ENCODE peak calls at places on chromosomes 2 and 18, in five cellular contexts. Y is uterus, P is bronchial epithelial cell, W is lung, N is HCT116. M is an unnamed sample. For H3K27me3 and H3K36me3, the result is how much of the 10 kb centered on the place peaks cover.

GRCh38 chr2:49901202-49901865 is 747.0 kb upstream of the FSHR start:
- DNase-seq in Y (no peak), P (no peak), W (no peak), N (no peak), M (peak)

GRCh38 chr2:217973008-217973787 is 29.6 kb downstream of the TNS1 start:
- DNase-seq in Y (no peak), P (no peak), W (no peak), N (no peak), M (no peak)

GRCh38 chr2:38957972-38958371 is 68.3 kb downstream of the ARHGEF33 start:
- DNase-seq in Y (no peak), P (no peak), W (no peak), N (no peak), M (no peak)

GRCh38 chr18:59340817-59341216 is 18.2 kb downstream of the LMAN1 start:
- DNase-seq in Y (no peak), P (no peak), W (no peak), N (no peak), M (no peak)

GRCh38 chr2:133241231-133241575 is 327.1 kb downstream of the NCKAP5 start:
- DNase-seq in Y (no peak), P (no peak), W (no peak), N (no peak), M (no peak)

GRCh38 chr18:10168477-10168876 is 254.7 kb downstream of the VAPA start:
- DNase-seq in Y (no peak), P (no peak), W (no peak), N (no peak), M (no peak)

GRCh38 chr2:53334610-53335009 is 433.0 kb upstream of the CHAC2 start:
- DNase-seq in Y (no peak), P (no peak), W (no peak), N (no peak), M (no peak)

GRCh38 chr18:5059540-5060032 is 137.5 kb downstream of the AKAIN1 start:
- DNase-seq in Y (no peak), P (no peak), W (no peak), N (no peak), M (no peak)

GRCh38 chr2:181924336-181924735 is 32.8 kb downstream of the ITPRID2 start:
- DNase-seq in Y (no peak), P (no peak), W (no peak), N (no peak), M (peak)

GRCh38 chr2:31078579-31079105 is 59.6 kb downstream of the GALNT14 start:
- DNase-seq in Y (no peak), P (peak), W (no peak), N (no peak), M (no peak)

GRCh38 chr2:71602115-71602495 is 148.7 kb downstream of the DYSF start:
- DNase-seq in Y (no peak), P (no peak), W (no peak), N (no peak), M (no peak)

GRCh38 chr2:29202819-29203495 is 87.7 kb downstream of the CLIP4 start:
- DNase-seq in Y (no peak), P (no peak), W (no peak), N (no peak), M (no peak)

GRCh38 chr2:174585657-174586056 is 11.9 kb downstream of the WIPF1 start:
- DNase-seq in Y (no peak), P (no peak), W (no peak), N (no peak), M (no peak)

GRCh38 chr2:101787097-101787496 is 89.6 kb downstream of the MAP4K4 start:
- DNase-seq in Y (no peak), P (peak), W (no peak), N (no peak), M (no peak)

GRCh38 chr2:68438455-68439303 is 28.4 kb downstream of the FBXO48 start:
- DNase-seq in Y (no peak), P (no peak), W (no peak), N (no peak), M (no peak)

GRCh38 chr2:186966015-186966414 is 117.0 kb upstream of the ZSWIM2 start:
- DNase-seq in Y (no peak), P (no peak), W (no peak), N (no peak), M (no peak)

GRCh38 chr2:9681427-9681817 is 50.6 kb upstream of the YWHAQ start:
- DNase-seq in Y (no peak), P (no peak), W (no peak), N (no peak), M (no peak)

GRCh38 chr2:10581990-10582389 is 107.8 kb downstream of the NOL10 start:
- DNase-seq in Y (no peak), P (no peak), W (no peak), N (no peak), M (no peak)

GRCh38 chr2:88554189-88554588 is 73.1 kb downstream of the EIF2AK3 start:
- DNase-seq in Y (no peak), P (peak), W (no peak), N (no peak), M (no peak)

GRCh38 chr2:23681356-23682140 is 245.4 kb downstream of the ATAD2B start:
- DNase-seq in Y (no peak), P (no peak), W (no peak), N (no peak), M (no peak)

GRCh38 chr2:239642406-239643004 is 241.7 kb upstream of the HDAC4 start:
- DNase-seq in Y (no peak), P (no peak), W (no peak), N (no peak), M (no peak)
- H3K27me3 ChIP-seq in Y (under half), P (under half), W (under half), N (under half), M (under half)

DNA sequence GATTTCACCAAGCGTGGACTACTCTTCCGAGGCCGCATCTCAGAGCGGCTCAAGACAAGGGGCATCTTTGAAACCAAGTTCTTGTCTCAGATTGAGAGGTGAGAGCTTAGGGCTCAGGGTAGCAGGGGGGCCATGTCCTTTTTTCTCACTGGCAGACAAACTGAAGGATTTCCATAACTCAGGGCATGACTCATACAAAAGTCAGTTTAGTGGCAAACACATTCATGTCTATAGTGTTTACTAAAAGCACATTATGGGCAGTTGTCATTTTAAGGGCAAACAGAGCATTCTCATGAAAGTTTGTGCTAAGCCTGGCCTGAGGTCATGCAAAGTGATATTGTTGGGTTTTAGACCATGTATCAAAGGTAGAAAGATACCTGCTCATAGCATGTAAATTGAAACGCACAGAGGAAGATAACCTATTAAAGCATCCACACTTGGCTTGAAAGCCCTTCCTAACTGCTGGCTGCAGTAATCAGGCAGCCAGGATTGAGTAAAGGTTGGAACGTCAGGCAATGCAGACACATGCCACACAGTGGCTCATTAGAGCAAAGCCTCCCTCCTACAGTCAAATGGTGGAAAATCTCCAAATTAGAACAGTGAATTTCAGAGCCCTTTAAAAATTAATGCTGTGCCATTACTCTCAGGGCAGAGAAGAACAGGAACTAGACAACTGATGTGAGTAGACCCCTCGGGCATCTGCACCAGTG is 54.2 kb downstream of the HK2 start:
- DNase-seq in Y (no peak), P (peak), W (no peak), N (no peak), M (no peak)
- H3K36me3 ChIP-seq in Y (under half), P (under half), W (under half), N (half or more), M (half or more)

DNA sequence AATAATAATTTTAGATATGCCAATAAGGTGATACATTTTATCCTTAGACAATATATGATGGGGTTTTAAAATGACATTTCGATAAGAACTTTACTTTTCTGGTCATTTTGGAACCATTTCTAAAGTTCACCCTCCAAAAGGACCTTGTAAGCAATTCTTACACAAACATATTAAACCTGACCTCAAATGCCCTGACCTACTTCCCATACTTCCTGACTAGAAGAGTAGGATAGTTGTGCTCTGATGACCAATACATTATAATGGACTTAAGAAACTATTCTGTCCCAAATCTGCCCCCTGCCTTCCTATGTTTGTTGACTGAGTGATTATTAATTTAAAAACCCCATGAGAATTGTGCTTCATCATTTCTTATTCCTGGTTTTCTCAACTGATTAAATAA is 24.6 kb downstream of the GCA start:
- DNase-seq in Y (no peak), P (no peak), W (no peak), N (no peak), M (no peak)
- H3K4me3 ChIP-seq in Y (no peak), P (no peak), W (no peak), N (no peak), M (no peak)

GRCh38 chr2:100106460-100106859 is 35.9 kb downstream of the AFF3 start:
- DNase-seq in Y (peak), P (no peak), W (no peak), N (no peak), M (no peak)
- H3K27me3 ChIP-seq in Y (under half), P (under half), W (under half), N (under half), M (under half)

GRCh38 chr18:12432196-12432595 is 24.5 kb downstream of the PRELID3A start:
- DNase-seq in Y (no peak), P (no peak), W (no peak), N (no peak), M (no peak)

GRCh38 chr18:12429556-12429955 is 21.8 kb downstream of the PRELID3A start:
- DNase-seq in Y (no peak), P (no peak), W (no peak), N (no peak), M (no peak)

GRCh38 chr18:12431561-12431960 is 23.8 kb downstream of the PRELID3A start:
- DNase-seq in Y (no peak), P (no peak), W (no peak), N (no peak), M (no peak)

GRCh38 chr18:12428923-12429322 is 21.2 kb downstream of the PRELID3A start:
- DNase-seq in Y (no peak), P (no peak), W (no peak), N (no peak), M (no peak)

DNA sequence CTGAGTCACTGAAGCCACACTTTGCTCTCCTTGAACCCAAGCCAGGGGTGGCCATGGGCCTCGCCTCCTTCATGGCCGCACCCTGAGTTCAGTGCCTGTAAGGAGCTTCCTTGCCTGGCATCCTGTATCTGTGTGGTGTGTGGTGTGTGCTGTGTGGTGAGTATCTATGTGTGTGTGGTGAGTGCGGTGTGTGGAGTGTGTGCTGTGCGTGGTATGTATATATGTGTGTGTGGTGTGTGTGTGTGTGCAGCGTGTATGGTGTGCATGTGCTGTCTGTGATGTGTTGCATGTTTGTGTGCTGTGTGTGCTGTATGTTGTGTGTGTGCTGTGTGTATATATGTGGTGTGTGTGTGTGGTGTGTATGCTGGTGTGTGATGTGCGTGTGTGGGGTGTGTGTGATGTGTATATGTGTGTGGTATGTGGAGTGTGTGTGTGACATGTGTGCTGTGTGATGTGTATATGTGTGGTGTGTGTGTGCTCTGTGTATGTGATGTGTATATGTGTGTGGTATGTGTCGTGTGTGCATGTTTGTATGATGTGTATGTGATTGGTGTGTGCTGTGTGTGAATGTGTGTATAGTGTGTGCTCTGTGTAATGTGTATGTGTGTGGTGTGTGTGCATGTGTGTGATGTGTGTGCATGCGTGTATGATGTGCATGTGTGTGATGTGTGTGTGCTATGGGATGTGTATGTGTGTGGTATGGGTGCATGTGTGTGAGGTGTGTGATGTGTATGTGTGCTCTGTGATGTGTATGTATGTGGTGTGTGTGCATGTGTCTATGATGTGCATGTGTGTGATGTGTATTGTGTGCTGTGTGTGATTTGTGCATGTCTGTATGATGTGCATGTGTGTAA is 22.6 kb downstream of the PRELID3A start:
- DNase-seq in Y (no peak), P (no peak), W (no peak), N (no peak), M (no peak)
- H3K36me3 ChIP-seq in Y (under half), P (under half), W (under half), N (under half), M (half or more)

GRCh38 chr18:79465392-79465991 is 69.8 kb downstream of the NFATC1 start:
- DNase-seq in Y (no peak), P (no peak), W (no peak), N (no peak), M (no peak)
- H3K4me3 ChIP-seq in Y (no peak), P (no peak), W (no peak), N (no peak), M (no peak)

DNA sequence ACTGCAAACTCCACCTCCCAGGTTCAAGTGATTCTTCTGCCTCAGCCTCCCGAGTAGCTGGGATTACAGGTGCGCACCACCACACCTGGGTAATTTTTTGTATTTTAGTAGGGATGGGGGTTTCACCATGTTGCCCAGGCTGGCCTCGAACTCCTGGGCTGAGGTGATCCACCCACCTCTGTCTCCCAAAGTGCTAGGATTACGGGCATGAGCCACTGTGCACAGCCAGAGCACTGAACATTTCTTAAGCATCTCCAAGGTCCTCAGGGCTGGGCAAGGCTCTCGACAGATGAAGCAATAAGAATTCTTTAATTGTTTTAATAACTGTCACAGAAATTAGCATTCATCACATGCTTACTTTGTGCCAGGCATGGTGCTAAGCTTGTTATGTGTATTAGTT is 4.1 kb downstream of the ATOH8 start:
- DNase-seq in Y (no peak), P (no peak), W (no peak), N (no peak), M (no peak)
- H3K27me3 ChIP-seq in Y (under half), P (half or more), W (under half), N (under half), M (under half)

M was measured in HAP-1.